ENCODE peak calls at places on chromosomes 3 and 15, in five cellular contexts. S, N, F, U and A are unnamed samples.

GRCh38 chr15:41919954-41920538 is 26.2 kb upstream of the SPTBN5 start:
- DNase-seq in S (no peak), N (no peak), F (peak; percentile 21), U (no peak), A (no peak)

GRCh38 chr3:98574157-98574556 is 19.3 kb downstream of the CPOX start:
- DNase-seq in S (no peak), N (no peak), F (no peak), U (no peak), A (no peak)

GRCh38 chr3:32603064-32603463 is 32.4 kb upstream of the DYNC1LI1 start:
- DNase-seq in S (no peak), N (no peak), F (no peak), U (peak; percentile 65), A (no peak)

GRCh38 chr15:71304681-71305080 is 189.4 kb downstream of the THSD4 start:
- DNase-seq in S (no peak), N (no peak), F (no peak), U (no peak), A (no peak)

GRCh38 chr15:98775498-98776230 is 127.3 kb downstream of the IGF1R start:
- DNase-seq in S (no peak), N (no peak), F (no peak), U (no peak), A (no peak)

GRCh38 chr3:111963424-111963823 is 15.4 kb upstream of the ABHD10 start:
- DNase-seq in S (no peak), N (no peak), F (peak; percentile 39), U (no peak), A (no peak)

GRCh38 chr3:195909294-195909644 is 918 bp upstream of the TNK2 start:
- DNase-seq in S (no peak), N (peak; percentile 48), F (no peak), U (no peak), A (no peak)

GRCh38 chr3:55508335-55508734 is 21.2 kb upstream of the WNT5A start:
- DNase-seq in S (no peak), N (no peak), F (no peak), U (no peak), A (no peak)

GRCh38 chr3:99927651-99928390 is 110.2 kb downstream of the CMSS1 start:
- DNase-seq in S (no peak), N (no peak), F (no peak), U (peak; percentile 59), A (no peak)

GRCh38 chr3:65575376-65575840 is 463.3 kb downstream of the MAGI1 start:
- DNase-seq in S (no peak), N (no peak), F (peak; percentile 40), U (no peak), A (no peak)

GRCh38 chr15:67077641-67078215 is 12.3 kb downstream of the SMAD3 start:
- DNase-seq in S (no peak), N (no peak), F (no peak), U (no peak), A (no peak)

GRCh38 chr3:156615592-156616173 is 58.7 kb upstream of the TIPARP start:
- DNase-seq in S (no peak), N (peak; percentile 82), F (no peak), U (no peak), A (no peak)

GRCh38 chr3:119733812-119734211 is 31.0 kb downstream of the CFAP91 start:
- DNase-seq in S (no peak), N (no peak), F (no peak), U (no peak), A (no peak)

GRCh38 chr15:62254137-62254934 is 89.3 kb upstream of the C2CD4B start:
- DNase-seq in S (peak; percentile 54), N (peak; percentile 84), F (peak; percentile 64), U (peak; percentile 93), A (no peak)

GRCh38 chr3:172102883-172103310 is 63.5 kb downstream of the FNDC3B start:
- DNase-seq in S (no peak), N (no peak), F (no peak), U (no peak), A (no peak)

GRCh38 chr3:172100482-172100881 is 61.1 kb downstream of the FNDC3B start:
- DNase-seq in S (no peak), N (no peak), F (no peak), U (no peak), A (no peak)

GRCh38 chr3:172102123-172102882 is 62.9 kb downstream of the FNDC3B start:
- DNase-seq in S (no peak), N (no peak), F (no peak), U (no peak), A (no peak)

GRCh38 chr3:172099495-172099808 is 60.1 kb downstream of the FNDC3B start:
- DNase-seq in S (no peak), N (no peak), F (no peak), U (no peak), A (no peak)

DNA sequence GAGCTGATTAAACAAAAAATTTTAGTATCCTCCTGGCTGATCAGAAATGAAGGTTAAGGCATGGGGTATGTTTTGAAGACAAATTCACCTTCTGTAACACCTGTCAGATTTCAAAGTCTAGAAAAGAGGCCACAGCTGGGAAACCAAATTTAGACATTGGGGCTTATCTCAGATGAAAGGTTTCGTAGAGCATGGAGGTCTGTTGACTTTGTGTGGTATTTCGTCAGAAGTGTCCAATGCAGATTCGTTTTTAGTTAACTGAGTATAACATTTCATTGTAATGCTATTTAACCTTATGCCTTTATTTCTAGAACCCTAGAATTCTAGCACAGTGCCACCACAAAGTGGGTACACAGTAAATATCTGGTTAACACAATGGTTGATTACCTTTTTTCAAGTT is 61.7 kb downstream of the FNDC3B start:
- DNase-seq in S (no peak), N (no peak), F (no peak), U (no peak), A (no peak)
- H3K4me1 ChIP-seq in S (no peaks in the 10 kb centered on the region), N (peaks cover 40% of the 10 kb centered on the region), F (peaks cover 100% of the 10 kb centered on the region), U (peaks cover 21% of the 10 kb centered on the region), A (peaks cover 62% of the 10 kb centered on the region)

DNA sequence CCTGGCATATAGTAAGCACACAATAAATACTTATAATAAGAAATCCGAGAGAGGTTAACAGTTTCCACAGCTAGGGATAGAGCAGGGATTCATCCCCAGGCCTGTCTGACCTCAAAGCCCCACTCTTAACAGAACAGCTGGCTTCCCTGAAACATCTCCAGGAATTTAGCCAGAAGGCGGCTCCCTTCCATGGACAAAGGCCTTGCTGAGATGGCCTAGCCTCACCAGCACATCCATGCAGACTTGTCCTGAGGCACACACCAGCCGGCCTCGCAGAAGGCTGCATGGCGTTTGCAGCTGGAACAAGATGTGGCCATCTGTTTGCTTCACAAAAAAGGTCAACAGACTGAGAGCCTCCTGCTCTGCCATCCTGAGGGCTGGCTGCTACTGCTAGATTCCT is 245.4 kb downstream of the SLCO3A1 start:
- DNase-seq in S (no peak), N (no peak), F (no peak), U (peak; percentile 79), A (no peak)
- TF ChIP-seq CTCF in S (no peak), N (no peak), F (no peak), U (peak; percentile 56), A (no peak)

GRCh38 chr3:105827959-105828358 is 40.9 kb downstream of the CBLB start:
- DNase-seq in S (peak; percentile 35), N (peak; percentile 81), F (peak; percentile 84), U (peak; percentile 69), A (peak; percentile 75)

GRCh38 chr3:105829229-105829628 is 39.6 kb downstream of the CBLB start:
- DNase-seq in S (no peak), N (no peak), F (no peak), U (no peak), A (no peak)

GRCh38 chr3:105830836-105831235 is 38.0 kb downstream of the CBLB start:
- DNase-seq in S (no peak), N (no peak), F (no peak), U (no peak), A (no peak)

GRCh38 chr3:105828703-105829102 is 40.1 kb downstream of the CBLB start:
- DNase-seq in S (no peak), N (no peak), F (no peak), U (no peak), A (no peak)

GRCh38 chr3:105829879-105830622 is 38.8 kb downstream of the CBLB start:
- DNase-seq in S (no peak), N (no peak), F (no peak), U (no peak), A (no peak)
- H3K27ac ChIP-seq in S (no peak overlapping the region), N (no peak overlapping the region), F (no peak overlapping the region), U (no peak overlapping the region), A (no peak overlapping the region)

DNA sequence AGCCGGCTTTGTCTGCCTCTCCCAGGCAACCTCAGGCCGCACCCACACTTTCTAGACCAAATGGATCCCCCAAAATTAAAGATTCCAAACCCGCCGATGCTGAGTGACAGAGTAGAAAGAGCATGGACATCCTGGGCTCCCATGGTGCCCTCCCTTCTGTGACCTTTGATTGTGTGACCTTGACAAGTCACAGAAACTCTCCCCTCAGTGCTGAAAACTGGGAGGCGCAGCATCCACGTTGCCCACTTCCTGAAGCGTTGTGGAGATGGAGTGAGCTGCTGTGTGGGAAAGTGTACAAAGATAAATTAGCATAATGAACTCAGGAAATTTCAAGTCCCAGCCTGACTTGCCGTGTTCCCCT is 74.4 kb upstream of the MFGE8 start:
- DNase-seq in S (no peak), N (no peak), F (no peak), U (peak; percentile 62), A (no peak)
- H3K4me1 ChIP-seq in S (no peaks in the 10 kb centered on the region), N (no peaks in the 10 kb centered on the region), F (peaks cover 74% of the 10 kb centered on the region), U (peaks cover 36% of the 10 kb centered on the region), A (no peaks in the 10 kb centered on the region)

GRCh38 chr3:179768080-179768479 is 115.2 kb downstream of the USP13 start:
- DNase-seq in S (no peak), N (peak; percentile 94), F (peak; percentile 22), U (peak; percentile 82), A (no peak)
- TF ChIP-seq CTCF in S (no peak), N (peak; percentile 81), F (peak; percentile 39), U (peak; percentile 93), A (no peak)